ENCODE peak calls at places on chromosomes 11 and 22, in five cellular contexts. One of them, this sample, is unnamed.

GRCh38 chr11:120589376-120589775 is 77.8 kb downstream of the GRIK4 start:
- DNase-seq in fibroblast of lung: no peak
- DNase-seq in adipocyte: no peak
- DNase-seq in GM23248: no peak
- DNase-seq in IMR-90: no peak
- DNase-seq in this sample: no peak

GRCh38 chr11:9678576-9678975 is 14.7 kb downstream of the SWAP70 start:
- DNase-seq in adipocyte: no peak
- DNase-seq in fibroblast of lung: no peak
- DNase-seq in GM23248: no peak
- DNase-seq in IMR-90: no peak
- DNase-seq in this sample: no peak

GRCh38 chr11:83006877-83007330 is 64.8 kb downstream of the RAB30 start:
- DNase-seq in adipocyte: peak
- DNase-seq in GM23248: no peak
- DNase-seq in IMR-90: no peak
- DNase-seq in fibroblast of lung: no peak
- DNase-seq in this sample: no peak

GRCh38 chr22:37618072-37618656 is 9.5 kb downstream of the GGA1 start:
- DNase-seq in GM23248: no peak
- DNase-seq in fibroblast of lung: no peak
- DNase-seq in IMR-90: no peak
- DNase-seq in adipocyte: no peak
- DNase-seq in this sample: no peak

GRCh38 chr11:134555510-134555909 is 143.5 kb upstream of the B3GAT1 start:
- DNase-seq in fibroblast of lung: no peak
- DNase-seq in adipocyte: no peak
- DNase-seq in IMR-90: no peak
- DNase-seq in GM23248: no peak
- DNase-seq in this sample: no peak

GRCh38 chr11:128052912-128053641 is 534.3 kb downstream of the ETS1 start:
- DNase-seq in adipocyte: peak
- DNase-seq in GM23248: peak
- DNase-seq in IMR-90: peak
- DNase-seq in fibroblast of lung: peak
- DNase-seq in this sample: no peak

GRCh38 chr11:102085864-102086551 is 24.2 kb upstream of the YAP1 start:
- DNase-seq in GM23248: no peak
- DNase-seq in IMR-90: peak
- DNase-seq in fibroblast of lung: peak
- DNase-seq in adipocyte: no peak
- DNase-seq in this sample: no peak

GRCh38 chr11:122306776-122307479 is 190.9 kb upstream of the BLID start:
- DNase-seq in GM23248: no peak
- DNase-seq in IMR-90: no peak
- DNase-seq in fibroblast of lung: peak
- DNase-seq in adipocyte: peak
- DNase-seq in this sample: no peak

GRCh38 chr22:30866216-30866615 is 102.4 kb downstream of the MORC2 start:
- DNase-seq in fibroblast of lung: no peak
- DNase-seq in IMR-90: no peak
- DNase-seq in GM23248: no peak
- DNase-seq in adipocyte: no peak
- DNase-seq in this sample: no peak

GRCh38 chr22:24954114-24954463 is 1.6 kb downstream of the KIAA1671 start:
- DNase-seq in IMR-90: no peak
- DNase-seq in adipocyte: no peak
- DNase-seq in GM23248: no peak
- DNase-seq in fibroblast of lung: no peak
- DNase-seq in this sample: no peak
- H3K9ac ChIP-seq in IMR-90: no peak
- H3K9ac ChIP-seq in adipocyte: peak
- H3K9ac ChIP-seq in GM23248: no peak
- H3K9ac ChIP-seq in fibroblast of lung: no peak
- H3K9ac ChIP-seq in this sample: peak

DNA sequence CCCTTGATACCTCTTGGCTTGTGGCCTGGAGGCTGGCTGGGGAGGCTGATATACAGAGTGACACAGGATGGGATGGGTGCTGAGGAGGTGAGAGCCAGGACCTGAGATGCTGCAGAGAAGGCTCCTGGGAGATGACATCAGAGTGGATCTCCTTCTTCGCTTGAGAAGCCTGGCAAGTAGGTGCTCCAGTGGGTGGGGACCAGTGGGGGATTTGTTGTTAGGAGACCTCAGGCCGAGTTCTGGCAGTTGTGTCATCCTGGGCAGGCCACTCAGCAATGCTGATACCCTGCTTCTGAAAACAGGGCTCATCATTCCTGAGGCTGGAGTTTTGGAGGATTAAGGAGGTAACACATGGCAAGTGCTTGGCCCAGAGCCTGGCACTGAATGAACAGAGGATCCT is 1.9 kb upstream of the NDUFV1 start:
- DNase-seq in adipocyte: no peak
- DNase-seq in IMR-90: no peak
- DNase-seq in GM23248: no peak
- DNase-seq in fibroblast of lung: no peak
- DNase-seq in this sample: no peak
- H3K9ac ChIP-seq in adipocyte: no peak
- H3K9ac ChIP-seq in IMR-90: no peak
- H3K9ac ChIP-seq in GM23248: no peak
- H3K9ac ChIP-seq in fibroblast of lung: no peak
- H3K9ac ChIP-seq in this sample: no peak

DNA sequence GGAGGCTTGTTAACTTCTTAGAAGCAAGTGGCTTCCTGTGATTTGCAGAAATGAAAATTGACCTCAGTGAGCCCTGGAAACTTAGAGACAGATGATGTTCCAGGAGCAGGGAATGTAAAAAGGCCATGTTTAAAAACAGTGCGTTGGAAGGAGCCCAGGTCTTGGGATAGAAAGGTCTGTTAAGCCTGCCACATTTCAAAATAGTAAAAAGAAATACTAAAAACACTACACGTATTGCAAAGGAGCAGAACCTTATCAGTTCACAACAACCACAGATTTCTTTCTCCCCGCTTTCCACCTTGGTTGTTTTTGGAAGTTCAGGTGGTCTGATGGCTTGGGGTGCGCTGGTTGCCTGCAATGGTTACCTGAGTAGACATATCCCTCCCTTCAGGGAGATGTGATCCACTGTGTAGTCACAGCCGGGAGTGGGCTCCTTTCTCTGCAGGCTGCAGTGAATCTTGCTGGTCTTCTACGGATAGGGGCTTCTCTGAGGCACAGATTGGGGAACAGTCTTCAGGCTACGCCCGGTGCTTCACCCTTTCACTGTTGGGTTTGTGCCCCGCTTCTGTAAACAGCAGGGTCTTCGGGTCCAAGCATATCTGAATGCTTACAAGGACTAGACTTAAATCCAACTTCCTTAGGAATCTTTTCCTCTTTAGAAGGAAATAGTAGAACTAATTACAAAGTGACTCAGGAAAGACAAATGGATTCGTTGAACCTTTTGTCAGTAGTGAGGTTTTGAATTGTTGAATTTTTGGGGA is 1.9 kb downstream of the TEAD1 start:
- DNase-seq in IMR-90: peak
- DNase-seq in GM23248: peak
- DNase-seq in adipocyte: peak
- DNase-seq in fibroblast of lung: peak
- DNase-seq in this sample: peak
- H3K9ac ChIP-seq in IMR-90: peak
- H3K9ac ChIP-seq in GM23248: peak
- H3K9ac ChIP-seq in adipocyte: peak
- H3K9ac ChIP-seq in fibroblast of lung: peak
- H3K9ac ChIP-seq in this sample: peak

DNA sequence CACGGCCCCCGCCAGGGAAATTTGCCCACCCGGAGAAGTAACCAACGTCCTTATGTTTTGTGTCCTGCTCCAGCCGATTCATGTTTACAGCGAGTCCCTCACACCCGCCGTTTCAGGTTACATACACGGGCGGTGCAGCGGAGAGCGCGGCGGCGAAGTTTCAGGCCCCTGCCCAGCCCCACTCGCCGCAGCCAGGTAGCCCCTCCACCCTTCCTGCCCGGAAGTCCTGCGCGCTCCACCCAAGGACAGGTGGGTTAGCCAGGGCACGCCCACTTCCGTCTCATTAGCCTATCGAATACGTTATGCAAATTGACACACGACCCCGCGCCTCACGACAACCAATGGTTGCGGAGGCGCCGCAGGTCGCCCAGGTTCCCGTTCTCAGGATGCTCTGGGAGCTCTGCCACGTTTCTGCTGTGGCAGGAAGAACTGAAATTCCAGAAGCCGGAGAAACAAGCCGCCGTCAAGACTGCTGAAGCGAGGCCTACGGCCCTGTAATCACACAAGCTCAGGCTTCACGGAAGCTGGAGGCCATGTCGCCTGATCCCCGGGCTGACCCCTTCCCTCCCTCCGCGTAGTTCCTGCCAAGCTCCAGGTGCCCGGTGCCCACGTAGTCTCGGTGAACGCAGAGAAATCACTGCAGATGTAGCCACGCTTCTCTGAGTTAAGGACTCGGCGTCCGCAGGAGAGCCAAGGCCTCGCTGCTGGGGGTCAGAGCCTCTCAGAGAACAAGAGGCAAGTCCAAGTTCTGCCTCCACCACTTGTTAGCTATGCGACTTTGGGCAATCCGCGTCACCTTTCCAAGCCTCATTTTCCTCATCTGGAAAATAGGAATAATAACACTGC is 22.4 kb upstream of the MYH9 start:
- DNase-seq in adipocyte: no peak
- DNase-seq in fibroblast of lung: peak
- DNase-seq in GM23248: no peak
- DNase-seq in IMR-90: no peak
- DNase-seq in this sample: peak
- H3K9ac ChIP-seq in adipocyte: no peak
- H3K9ac ChIP-seq in fibroblast of lung: no peak
- H3K9ac ChIP-seq in GM23248: no peak
- H3K9ac ChIP-seq in IMR-90: no peak
- H3K9ac ChIP-seq in this sample: peak

DNA sequence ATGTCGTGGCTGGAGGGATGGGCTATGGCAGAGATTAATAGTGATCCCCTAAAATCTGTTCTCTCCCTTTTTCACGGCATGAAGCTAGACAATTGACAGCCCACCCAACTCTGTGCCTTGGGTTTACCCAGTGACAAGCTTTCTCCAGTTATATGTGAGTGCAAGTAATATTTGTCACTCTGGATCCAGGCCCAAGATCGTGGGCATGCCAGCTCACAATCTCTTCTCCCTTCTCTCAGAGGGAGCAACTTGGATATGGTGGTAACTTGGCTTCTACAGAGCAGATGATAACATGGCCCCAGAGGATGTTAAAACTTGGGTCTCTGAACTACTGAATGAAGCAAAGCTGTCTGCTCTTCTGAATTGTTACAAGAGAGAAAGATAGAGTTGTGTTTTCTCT is 20.8 kb downstream of the C11orf96 start:
- DNase-seq in adipocyte: no peak
- DNase-seq in fibroblast of lung: no peak
- DNase-seq in GM23248: no peak
- DNase-seq in IMR-90: no peak
- DNase-seq in this sample: no peak
- H3K9ac ChIP-seq in adipocyte: no peak
- H3K9ac ChIP-seq in fibroblast of lung: no peak
- H3K9ac ChIP-seq in GM23248: no peak
- H3K9ac ChIP-seq in IMR-90: no peak
- H3K9ac ChIP-seq in this sample: no peak

GRCh38 chr11:63553759-63554158 is 9.4 kb downstream of the PLAAT2 start:
- DNase-seq in GM23248: no peak
- DNase-seq in fibroblast of lung: no peak
- DNase-seq in adipocyte: no peak
- DNase-seq in IMR-90: no peak
- DNase-seq in this sample: peak

GRCh38 chr11:63554901-63555218 is 8.3 kb downstream of the PLAAT2 start:
- DNase-seq in GM23248: no peak
- DNase-seq in fibroblast of lung: no peak
- DNase-seq in IMR-90: no peak
- DNase-seq in adipocyte: no peak
- DNase-seq in this sample: peak

GRCh38 chr11:63552921-63553320 is 10.3 kb downstream of the PLAAT2 start:
- DNase-seq in IMR-90: no peak
- DNase-seq in GM23248: no peak
- DNase-seq in fibroblast of lung: no peak
- DNase-seq in adipocyte: no peak
- DNase-seq in this sample: peak

GRCh38 chr11:63549411-63549810 is 12.8 kb downstream of the PLAAT4 start:
- DNase-seq in adipocyte: no peak
- DNase-seq in IMR-90: no peak
- DNase-seq in fibroblast of lung: no peak
- DNase-seq in GM23248: no peak
- DNase-seq in this sample: peak

GRCh38 chr11:63551889-63552266 is 11.3 kb downstream of the PLAAT2 start:
- DNase-seq in adipocyte: no peak
- DNase-seq in IMR-90: no peak
- DNase-seq in GM23248: no peak
- DNase-seq in fibroblast of lung: no peak
- DNase-seq in this sample: peak
- H3K9ac ChIP-seq in adipocyte: no peak
- H3K9ac ChIP-seq in IMR-90: no peak
- H3K9ac ChIP-seq in GM23248: no peak
- H3K9ac ChIP-seq in fibroblast of lung: no peak
- H3K9ac ChIP-seq in this sample: no peak

GRCh38 chr22:45602824-45603301 is 68.8 kb upstream of the ATXN10 start:
- DNase-seq in IMR-90: no peak
- DNase-seq in GM23248: peak
- DNase-seq in adipocyte: peak
- DNase-seq in fibroblast of lung: peak
- DNase-seq in this sample: no peak

GRCh38 chr22:45602004-45602733 is 69.5 kb upstream of the ATXN10 start:
- DNase-seq in fibroblast of lung: no peak
- DNase-seq in IMR-90: no peak
- DNase-seq in adipocyte: no peak
- DNase-seq in GM23248: no peak
- DNase-seq in this sample: no peak

GRCh38 chr22:45600791-45601730 is 70.6 kb upstream of the ATXN10 start:
- DNase-seq in IMR-90: peak
- DNase-seq in fibroblast of lung: no peak
- DNase-seq in GM23248: peak
- DNase-seq in adipocyte: peak
- DNase-seq in this sample: no peak

GRCh38 chr22:45603631-45604030 is 68.0 kb upstream of the ATXN10 start:
- DNase-seq in fibroblast of lung: no peak
- DNase-seq in adipocyte: no peak
- DNase-seq in IMR-90: no peak
- DNase-seq in GM23248: peak
- DNase-seq in this sample: no peak

DNA sequence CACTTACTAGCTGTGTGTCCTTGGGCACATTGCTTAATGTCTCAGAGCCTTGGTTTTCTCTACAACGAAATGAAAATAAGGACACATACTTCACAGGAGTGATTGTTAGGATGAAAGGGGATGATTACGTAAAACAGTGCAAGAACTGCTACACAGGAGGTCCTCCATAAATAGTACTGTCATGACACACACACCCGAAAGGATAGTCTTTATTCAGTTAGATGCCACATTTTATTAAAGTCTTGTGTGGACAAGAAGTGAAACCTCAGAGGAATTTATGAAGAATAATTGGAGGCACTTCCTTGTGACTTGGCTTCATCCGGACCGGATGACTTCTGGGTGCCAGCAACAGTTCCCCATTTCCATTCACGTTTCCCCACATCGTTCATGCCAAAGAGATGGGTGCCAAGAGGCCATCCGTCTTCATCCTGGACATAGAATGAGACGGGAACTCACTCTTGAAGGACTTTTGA is 67.4 kb upstream of the ATXN10 start:
- DNase-seq in fibroblast of lung: no peak
- DNase-seq in GM23248: peak
- DNase-seq in IMR-90: peak
- DNase-seq in adipocyte: no peak
- DNase-seq in this sample: no peak
- H3K9ac ChIP-seq in fibroblast of lung: no peak
- H3K9ac ChIP-seq in GM23248: no peak
- H3K9ac ChIP-seq in IMR-90: no peak
- H3K9ac ChIP-seq in adipocyte: no peak
- H3K9ac ChIP-seq in this sample: no peak